ENCODE peak calls at places on chromosomes 12 and 14, in four cellular contexts. Y, P, L and G are unnamed samples.

GRCh38 chr12:69440016-69440415 is 30.2 kb upstream of the FRS2 start:
- DNase-seq in L (no peak), Y (no peak), P (no peak), G (no peak)

GRCh38 chr14:52043690-52044089 is 25.2 kb downstream of the NID2 start:
- DNase-seq in P (peak), Y (peak), L (no peak), G (no peak)

GRCh38 chr14:96497087-96497486 is 5.1 kb upstream of the PAPOLA start:
- DNase-seq in Y (no peak), P (no peak), L (no peak), G (peak)

GRCh38 chr14:54610051-54610977 is 43.4 kb downstream of the SAMD4A start:
- DNase-seq in Y (peak), L (no peak), P (no peak), G (no peak)

GRCh38 chr14:79279645-79280399 is 931.5 kb downstream of the DIO2 start:
- DNase-seq in L (no peak), P (peak), Y (peak), G (no peak)

GRCh38 chr12:120091371-120092090 is 25.0 kb downstream of the RAB35 start:
- DNase-seq in Y (no peak), L (no peak), P (no peak), G (no peak)

GRCh38 chr12:54131641-54132280 is 57.0 kb downstream of the SMUG1 start:
- DNase-seq in L (no peak), Y (no peak), P (no peak), G (no peak)

GRCh38 chr12:127035011-127035879 is 1231.7 kb upstream of the TMEM132C start:
- DNase-seq in Y (peak), P (no peak), L (no peak), G (no peak)

GRCh38 chr14:105979446-105979845 is 453.1 kb downstream of the TMEM121 start:
- DNase-seq in P (no peak), L (no peak), Y (no peak), G (no peak)

GRCh38 chr14:49464885-49465284 is 121.3 kb downstream of the RPS29 start:
- DNase-seq in L (no peak), P (peak), Y (peak), G (no peak)

GRCh38 chr12:14950982-14951746 is 10.2 kb downstream of the ARHGDIB start:
- DNase-seq in L (no peak), Y (peak), P (no peak), G (peak)

GRCh38 chr14:36502558-36503508 is 17.2 kb downstream of the NKX2-1 start:
- DNase-seq in L (no peak), P (no peak), Y (no peak), G (no peak)

GRCh38 chr12:32874083-32874482 is 22.5 kb downstream of the PKP2 start:
- DNase-seq in P (no peak), L (no peak), Y (no peak), G (no peak)

GRCh38 chr12:93144109-93144508 is 215.0 kb upstream of the EEA1 start:
- DNase-seq in Y (no peak), L (no peak), P (no peak), G (peak)

DNA sequence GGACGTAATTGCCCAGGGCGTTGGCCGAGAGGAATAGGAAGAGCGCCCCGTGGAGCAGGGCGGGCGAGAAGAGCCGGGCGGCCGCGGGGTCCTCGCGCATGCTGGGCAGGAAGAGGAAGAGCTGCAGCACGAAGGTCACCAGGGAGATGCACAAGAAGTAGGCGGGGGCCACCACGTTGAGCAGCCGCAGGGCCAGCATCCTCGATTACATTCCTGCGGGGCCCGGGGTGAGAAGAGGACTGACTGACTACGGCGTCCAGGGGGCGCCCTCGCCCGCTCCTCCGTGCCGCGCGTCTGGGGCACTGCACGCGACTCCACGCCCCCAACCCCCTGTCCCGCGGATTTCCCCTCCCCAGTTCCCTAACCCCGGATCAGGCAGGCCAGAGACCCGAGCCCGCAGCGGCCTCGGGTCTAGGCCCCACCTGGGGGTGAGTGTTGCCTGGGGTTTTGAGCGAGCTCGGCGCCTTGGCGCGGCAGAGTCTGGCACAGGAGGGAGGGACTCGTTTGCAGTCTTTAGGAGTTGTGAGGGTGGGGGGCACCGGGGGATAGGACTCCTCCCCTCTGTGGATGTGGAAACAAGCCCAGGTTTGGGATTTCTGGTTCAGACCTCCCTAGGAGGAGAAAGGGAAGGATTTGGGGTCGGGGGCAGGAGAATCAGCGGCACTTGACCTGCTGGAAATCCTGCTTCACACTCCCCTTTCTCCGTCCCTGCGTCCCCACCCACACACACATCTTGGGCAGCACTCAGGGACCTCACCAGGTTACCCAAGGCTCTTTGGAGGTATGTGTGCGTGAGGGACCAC is 1.9 kb downstream of the ZDHHC22 start:
- DNase-seq in Y (peak), L (no peak), P (peak), G (no peak)
- TF ChIP-seq CTCF in Y (peak), L (peak), P (peak), G (peak)

DNA sequence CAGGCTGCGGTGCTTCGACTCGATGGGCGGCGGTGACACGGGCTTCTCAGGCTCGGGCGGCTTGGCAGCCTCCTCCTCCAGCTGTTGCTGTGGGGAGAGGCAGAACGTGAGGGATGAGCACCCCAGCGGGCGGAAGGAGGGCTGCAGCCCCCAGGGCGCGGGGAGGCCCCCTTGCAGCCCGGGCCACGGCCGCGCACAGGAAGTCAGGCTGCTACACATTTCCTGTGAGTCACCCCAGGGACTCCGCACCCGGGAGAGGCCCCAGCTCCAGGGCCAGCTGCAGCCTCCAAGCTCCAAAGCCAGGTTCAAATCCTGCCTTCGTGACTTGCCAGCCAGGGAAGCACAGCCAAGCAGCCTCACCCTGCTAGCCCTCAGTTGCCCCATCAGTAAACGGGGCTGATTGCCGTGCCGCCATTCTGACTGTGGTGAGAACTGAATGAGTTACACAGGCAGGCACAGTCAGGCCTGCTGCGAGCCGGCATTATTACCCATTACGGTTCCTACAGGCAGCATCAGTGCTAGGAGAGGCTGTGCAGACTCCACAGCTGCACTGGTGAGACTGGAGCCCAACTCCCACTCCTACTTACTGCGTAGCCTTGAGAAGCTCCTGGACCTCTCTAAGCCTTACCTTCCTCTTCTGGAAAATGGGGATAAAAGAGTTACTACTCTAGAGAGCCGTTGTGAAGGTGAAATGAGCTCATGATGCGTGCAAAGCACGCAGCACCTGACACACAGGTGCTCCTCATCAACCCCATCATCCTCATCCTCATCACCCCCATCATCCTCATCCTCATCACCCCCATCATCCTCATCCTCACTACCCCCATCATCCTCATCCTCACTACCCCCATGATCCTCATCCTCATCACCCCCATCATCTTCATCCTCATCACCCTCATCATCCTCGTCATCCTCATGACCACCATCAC is 100.9 kb downstream of the NCOR2 start:
- DNase-seq in L (no peak), Y (peak), P (no peak), G (no peak)
- TF ChIP-seq CTCF in L (no peak), Y (peak), P (no peak), G (no peak)

GRCh38 chr12:197347-197746 is 16.6 kb downstream of the SLC6A12 start:
- DNase-seq in P (no peak), L (no peak), Y (no peak), G (no peak)
- TF ChIP-seq CTCF in P (no peak), L (no peak), Y (no peak), G (no peak)

DNA sequence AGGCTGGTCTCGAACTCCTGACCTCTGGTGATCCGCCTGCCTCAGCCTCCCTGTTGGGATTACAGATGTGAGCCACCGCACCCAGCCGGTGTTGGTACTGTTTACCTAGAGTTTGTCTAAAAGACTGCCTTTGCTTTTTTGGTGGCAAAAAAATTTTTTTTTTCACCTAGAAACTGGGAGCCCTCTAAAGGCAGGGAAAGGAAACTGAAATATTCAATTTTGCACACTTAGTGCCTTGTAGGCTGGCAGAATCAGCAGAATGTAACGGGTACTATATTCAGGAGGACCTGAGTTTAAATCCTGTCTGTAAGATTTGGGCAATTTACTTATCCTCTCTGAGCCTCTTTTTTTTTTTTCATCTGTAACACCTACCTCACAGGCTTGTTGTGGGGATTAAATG is 43.6 kb downstream of the PAPLN start:
- DNase-seq in L (no peak), P (no peak), Y (no peak), G (no peak)
- TF ChIP-seq CTCF in L (no peak), P (no peak), Y (no peak), G (no peak)

DNA sequence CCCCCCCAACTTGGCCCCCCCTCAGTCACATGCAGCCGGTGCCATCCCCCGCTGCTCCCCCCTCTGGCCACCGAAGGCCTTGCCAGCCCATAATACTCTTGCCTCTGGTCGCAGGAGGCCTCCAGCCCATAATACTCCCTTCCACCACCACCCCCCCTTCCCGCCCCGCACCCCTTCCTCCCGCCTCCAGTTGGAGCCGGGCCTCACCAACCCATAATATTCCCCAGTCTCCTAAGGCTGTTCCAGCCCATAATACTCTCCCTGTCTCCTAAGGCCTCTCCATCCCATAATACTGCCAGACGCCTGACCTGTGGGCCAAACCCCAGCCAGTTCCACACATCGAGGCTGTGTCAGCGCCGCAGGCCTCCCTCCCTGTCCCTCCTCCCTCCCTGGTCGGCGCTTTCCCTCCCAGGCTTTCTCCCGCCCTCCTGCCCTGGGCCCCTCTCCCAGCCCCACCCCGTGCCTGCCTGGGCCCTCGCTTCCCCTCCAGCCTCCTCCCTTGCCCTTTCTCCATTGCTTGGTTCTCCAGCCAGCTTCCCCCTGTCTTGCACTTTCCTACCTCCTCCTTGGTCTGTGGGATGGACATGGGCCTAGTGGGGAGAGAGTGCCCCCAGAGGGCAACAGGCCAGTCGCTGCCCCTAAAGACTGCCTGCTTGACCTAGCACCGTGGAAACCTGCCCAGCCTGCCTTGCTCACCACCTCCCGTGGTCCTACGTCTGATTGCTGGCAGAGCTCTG is 6.8 kb upstream of the CHD4 start:
- DNase-seq in L (peak), Y (peak), P (peak), G (peak)
- TF ChIP-seq CTCF in L (no peak), Y (no peak), P (no peak), G (no peak)

GRCh38 chr12:27148373-27148772 is 66.0 kb upstream of the C12orf71 start:
- DNase-seq in P (no peak), Y (no peak), L (no peak), G (no peak)
- TF ChIP-seq CTCF in P (no peak), Y (no peak), L (no peak), G (no peak)

GRCh38 chr14:71011479-71011878 is 104.2 kb downstream of the PCNX1 start:
- DNase-seq in Y (peak), P (no peak), L (no peak), G (no peak)
- TF ChIP-seq CTCF in Y (peak), P (no peak), L (peak), G (peak)

DNA sequence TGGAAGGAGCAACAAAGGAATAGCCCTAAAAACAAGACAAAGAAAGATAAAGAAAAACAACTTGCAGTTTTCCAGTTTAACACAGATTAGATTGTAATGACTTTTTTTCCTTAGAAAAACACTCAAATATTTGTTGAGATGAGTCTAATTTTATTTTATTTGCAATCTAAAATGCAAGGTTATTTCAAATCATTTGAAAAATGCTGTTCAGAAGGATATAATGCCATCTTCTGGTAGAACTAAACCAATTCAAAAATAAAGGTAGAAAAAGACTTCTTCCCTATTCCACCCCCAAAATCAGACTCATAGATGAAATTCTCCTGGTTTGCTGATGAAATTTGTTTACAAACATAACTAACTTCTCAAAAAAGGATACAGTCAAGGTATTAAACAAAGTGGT is 84.5 kb upstream of the TTC7B start:
- DNase-seq in Y (peak), P (no peak), L (no peak), G (no peak)
- TF ChIP-seq CTCF in Y (no peak), P (no peak), L (no peak), G (peak)

GRCh38 chr12:3313655-3314305 is 177.2 kb upstream of the PRMT8 start:
- DNase-seq in Y (peak), P (peak), L (peak), G (no peak)
- TF ChIP-seq CTCF in Y (peak), P (peak), L (peak), G (peak)

DNA sequence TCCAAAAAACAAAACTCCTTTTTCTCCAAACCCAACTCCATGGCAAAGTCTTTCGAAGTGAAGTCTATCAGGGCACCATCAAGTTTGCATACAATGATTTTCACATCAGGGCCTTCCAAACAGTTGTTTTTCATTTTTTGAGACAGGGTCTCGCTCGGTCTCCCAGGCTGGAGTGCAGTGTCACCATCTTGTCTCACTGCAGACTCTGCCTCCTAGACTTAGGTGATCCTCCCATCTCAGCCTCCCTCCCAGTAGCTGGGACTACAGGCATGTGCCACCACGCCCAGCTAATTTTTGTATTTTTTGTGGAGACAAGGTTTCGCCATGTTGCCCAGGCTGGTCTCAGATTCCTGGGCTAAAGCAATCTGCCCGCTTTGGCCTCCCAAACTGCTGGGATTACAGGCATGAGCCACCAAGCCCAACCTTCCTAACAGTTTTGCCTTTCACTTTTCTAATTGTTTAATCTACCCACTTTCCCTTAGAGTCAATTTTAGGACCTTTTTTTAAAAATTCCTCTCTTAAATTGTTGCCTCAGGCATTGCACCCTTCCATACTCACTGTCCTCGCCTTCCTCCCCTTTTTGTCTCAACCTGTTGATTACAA is 11.6 kb downstream of the ZFHX2 start:
- DNase-seq in P (no peak), Y (no peak), L (no peak), G (no peak)
- TF ChIP-seq CTCF in P (no peak), Y (no peak), L (no peak), G (no peak)